ENCODE peak calls at places on chromosomes 4 and X, in eight cellular contexts. C is activated gamma-delta T cell treated with Interleukin-2 at 50 U/mL for 16 hours, H is islet precursor cell, I is left ventricle myocardium superior, Q is GM23248, N is endothelial cell, T is Daoy, S is EH. X is an unnamed sample.

GRCh38 chr4:128471576-128471975 is 184.0 kb upstream of the PGRMC2 start:
- DNase-seq in C (no peak), H (no peak), I (no peak), Q (peak; percentile 30), N (no peak), T (no peak), S (peak; percentile 28), X (no peak)

GRCh38 chr4:134470544-134470943 is 269.0 kb upstream of the PABPC4L start:
- DNase-seq in C (no peak), H (no peak), I (no peak), Q (no peak), N (peak; percentile 36), T (peak; percentile 5), S (peak; percentile 42), X (no peak)

GRCh38 chr4:72215198-72215597 is 183.4 kb downstream of the NPFFR2 start:
- DNase-seq in C (no peak), H (peak; percentile 45), I (no peak), Q (no peak), N (no peak), T (no peak), S (no peak), X (no peak)

GRCh38 chr4:11470709-11471441 is 42.2 kb upstream of the HS3ST1 start:
- DNase-seq in C (no peak), H (peak; percentile 57), I (no peak), Q (no peak), N (no peak), T (no peak), S (no peak), X (no peak)

GRCh38 chrX:13381514-13381913 is 61.7 kb upstream of the ATXN3L start:
- DNase-seq in C (no peak), H (no peak), I (no peak), Q (peak; percentile 41), N (no peak), T (no peak), S (peak; percentile 85), X (no peak)

GRCh38 chr4:163598489-163598888 is 104.0 kb downstream of the TMA16 start:
- DNase-seq in C (no peak), H (no peak), I (no peak), Q (no peak), N (no peak), T (no peak), S (no peak), X (no peak)

GRCh38 chr4:113878718-113879117 is 100.7 kb downstream of the ARSJ start:
- DNase-seq in C (no peak), H (peak; percentile 89), I (no peak), Q (peak; percentile 39), N (peak; percentile 69), T (peak; percentile 19), S (peak; percentile 33), X (peak; percentile 64)

GRCh38 chr4:85607624-85608023 is 132.7 kb downstream of the ARHGAP24 start:
- DNase-seq in C (no peak), H (no peak), I (no peak), Q (no peak), N (no peak), T (no peak), S (no peak), X (no peak)

GRCh38 chr4:148205481-148205880 is 236.7 kb downstream of the NR3C2 start:
- DNase-seq in C (no peak), H (no peak), I (no peak), Q (no peak), N (no peak), T (no peak), S (no peak), X (no peak)

GRCh38 chr4:11505225-11505971 is 76.7 kb upstream of the HS3ST1 start:
- DNase-seq in C (no peak), H (no peak), I (no peak), Q (no peak), N (no peak), T (no peak), S (no peak), X (no peak)

GRCh38 chr4:158796370-158797140 is 27.7 kb downstream of the FNIP2 start:
- DNase-seq in C (no peak), H (no peak), I (no peak), Q (peak; percentile 85), N (no peak), T (peak; percentile 20), S (peak; percentile 73), X (no peak)

GRCh38 chrX:124346064-124346876 is at the start of gene SH2D1A:
- DNase-seq in C (peak; percentile 21), H (no peak), I (no peak), Q (peak; percentile 2), N (no peak), T (no peak), S (no peak), X (no peak)

GRCh38 chr4:134622194-134622593 is 420.6 kb upstream of the PABPC4L start:
- DNase-seq in C (no peak), H (no peak), I (no peak), Q (no peak), N (no peak), T (no peak), S (no peak), X (no peak)

GRCh38 chrX:110145854-110146253 is 142.9 kb downstream of the TMEM164 start:
- DNase-seq in C (no peak), H (no peak), I (no peak), Q (peak; percentile 60), N (peak; percentile 7), T (no peak), S (peak; percentile 46), X (no peak)

GRCh38 chr4:141955696-141956095 is 319.3 kb downstream of the IL15 start:
- DNase-seq in C (no peak), H (no peak), I (no peak), Q (no peak), N (no peak), T (no peak), S (no peak), X (no peak)

GRCh38 chrX:18353931-18354368 is 538 bp downstream of the SCML2 start:
- DNase-seq in C (no peak), H (peak; percentile 56), I (peak; percentile 29), Q (peak; percentile 30), N (peak; percentile 47), T (peak; percentile 17), S (no peak), X (peak; percentile 59)

X was measured in ecto neural progenitor cell.